ENCODE peak calls at places on chromosome 2, in seven cellular contexts. A, Y, U, Z, S, X and M are unnamed samples.

GRCh38 chr2:72917875-72918660 is 749 bp downstream of the EMX1 start:
- DNase-seq in S (no peak), A (no peak), Y (no peak), U (peak), Z (no peak), X (no peak), M (no peak)

GRCh38 chr2:27844821-27845255 is 45.3 kb downstream of the RBKS start:
- DNase-seq in Y (no peak), Z (no peak), S (peak), U (no peak), X (no peak), A (no peak), M (no peak)

GRCh38 chr2:199312931-199313330 is 144.8 kb downstream of the SATB2 start:
- DNase-seq in U (no peak), S (no peak), X (no peak), A (no peak), Y (no peak), Z (no peak), M (no peak)

GRCh38 chr2:152505495-152505906 is 170.5 kb downstream of the FMNL2 start:
- DNase-seq in Z (no peak), U (no peak), A (no peak), X (peak), S (no peak), Y (peak), M (peak)

GRCh38 chr2:88626171-88627054 is 851 bp downstream of the EIF2AK3 start:
- DNase-seq in Y (no peak), X (peak), A (peak), Z (peak), U (peak), S (no peak), M (no peak)

GRCh38 chr2:184692137-184692734 is 93.9 kb downstream of the ZNF804A start:
- DNase-seq in U (no peak), Y (peak), A (no peak), X (peak), S (no peak), Z (no peak), M (no peak)

GRCh38 chr2:191521608-191522208 is 156.2 kb upstream of the NABP1 start:
- DNase-seq in A (peak), X (peak), Y (no peak), Z (peak), S (peak), U (no peak), M (no peak)

GRCh38 chr2:232872826-232873225 is 2.8 kb downstream of the SNORC start:
- DNase-seq in A (no peak), U (no peak), Z (no peak), Y (no peak), X (no peak), S (no peak), M (no peak)

GRCh38 chr2:9139491-9140443 is 66.8 kb upstream of the ASAP2 start:
- DNase-seq in Y (no peak), X (peak), A (peak), U (peak), S (no peak), Z (peak), M (no peak)

GRCh38 chr2:69559696-69560482 is 83.7 kb downstream of the AAK1 start:
- DNase-seq in A (no peak), X (peak), Z (peak), U (peak), S (peak), Y (no peak), M (peak)